ENCODE peak calls at places on chromosomes 12 and 14, in six cellular contexts. One of them, this sample, is unnamed.

GRCh38 chr12:34298971-34299801 is 276.9 kb downstream of the ALG10 start:
- DNase-seq in IMR-90: no peak
- DNase-seq in choroid plexus epithelial cell: no peak
- DNase-seq in foreskin fibroblast: no peak
- DNase-seq in HepG2: no peak
- DNase-seq in fibroblast of pulmonary artery: no peak
- DNase-seq in this sample: no peak

GRCh38 chr12:93148412-93148811 is 219.3 kb upstream of the EEA1 start:
- DNase-seq in fibroblast of pulmonary artery: no peak
- DNase-seq in foreskin fibroblast: no peak
- DNase-seq in HepG2: no peak
- DNase-seq in IMR-90: no peak
- DNase-seq in choroid plexus epithelial cell: no peak
- DNase-seq in this sample: no peak

GRCh38 chr12:106914796-106915634 is 40.7 kb upstream of the TMEM263 start:
- DNase-seq in foreskin fibroblast: no peak
- DNase-seq in IMR-90: no peak
- DNase-seq in choroid plexus epithelial cell: no peak
- DNase-seq in HepG2: no peak
- DNase-seq in fibroblast of pulmonary artery: no peak
- DNase-seq in this sample: no peak

GRCh38 chr14:34243001-34243400 is 219.0 kb downstream of the SPTSSA start:
- DNase-seq in fibroblast of pulmonary artery: no peak
- DNase-seq in foreskin fibroblast: no peak
- DNase-seq in choroid plexus epithelial cell: no peak
- DNase-seq in IMR-90: no peak
- DNase-seq in HepG2: no peak
- DNase-seq in this sample: no peak

GRCh38 chr14:33414041-33414440 is 475.4 kb downstream of the NPAS3 start:
- DNase-seq in IMR-90: no peak
- DNase-seq in fibroblast of pulmonary artery: peak
- DNase-seq in choroid plexus epithelial cell: peak
- DNase-seq in foreskin fibroblast: no peak
- DNase-seq in HepG2: no peak
- DNase-seq in this sample: no peak

GRCh38 chr14:96304956-96305355 is 48.9 kb downstream of the BDKRB1 start:
- DNase-seq in IMR-90: no peak
- DNase-seq in HepG2: no peak
- DNase-seq in fibroblast of pulmonary artery: no peak
- DNase-seq in foreskin fibroblast: no peak
- DNase-seq in choroid plexus epithelial cell: no peak
- DNase-seq in this sample: no peak

GRCh38 chr14:33210304-33210703 is 271.6 kb downstream of the NPAS3 start:
- DNase-seq in HepG2: no peak
- DNase-seq in foreskin fibroblast: peak
- DNase-seq in IMR-90: peak
- DNase-seq in fibroblast of pulmonary artery: peak
- DNase-seq in choroid plexus epithelial cell: peak
- DNase-seq in this sample: no peak

GRCh38 chr14:74636424-74637183 is 24.6 kb upstream of the LTBP2 start:
- DNase-seq in HepG2: no peak
- DNase-seq in foreskin fibroblast: no peak
- DNase-seq in fibroblast of pulmonary artery: no peak
- DNase-seq in choroid plexus epithelial cell: peak
- DNase-seq in IMR-90: no peak
- DNase-seq in this sample: no peak

GRCh38 chr14:40981247-40981646 is 625.4 kb upstream of the LRFN5 start:
- DNase-seq in foreskin fibroblast: no peak
- DNase-seq in fibroblast of pulmonary artery: no peak
- DNase-seq in IMR-90: no peak
- DNase-seq in HepG2: no peak
- DNase-seq in choroid plexus epithelial cell: no peak
- DNase-seq in this sample: no peak

GRCh38 chr12:58931518-58931917 is 11.2 kb upstream of the LRIG3 start:
- DNase-seq in choroid plexus epithelial cell: no peak
- DNase-seq in IMR-90: no peak
- DNase-seq in fibroblast of pulmonary artery: no peak
- DNase-seq in HepG2: no peak
- DNase-seq in foreskin fibroblast: no peak
- DNase-seq in this sample: no peak
- TF ChIP-seq CTCF in choroid plexus epithelial cell: peak
- TF ChIP-seq CTCF in IMR-90: no peak
- TF ChIP-seq CTCF in fibroblast of pulmonary artery: peak
- TF ChIP-seq CTCF in HepG2: peak
- TF ChIP-seq CTCF in foreskin fibroblast: no peak
- TF ChIP-seq CTCF in this sample: no peak

GRCh38 chr12:91249059-91250055 is 66.7 kb upstream of the DCN start:
- DNase-seq in choroid plexus epithelial cell: peak
- DNase-seq in foreskin fibroblast: peak
- DNase-seq in IMR-90: no peak
- DNase-seq in fibroblast of pulmonary artery: peak
- DNase-seq in HepG2: no peak
- DNase-seq in this sample: no peak
- H3K4me3 ChIP-seq in choroid plexus epithelial cell: no peak
- H3K4me3 ChIP-seq in foreskin fibroblast: no peak
- H3K4me3 ChIP-seq in IMR-90: no peak
- H3K4me3 ChIP-seq in fibroblast of pulmonary artery: no peak
- H3K4me3 ChIP-seq in HepG2: no peak
- H3K4me3 ChIP-seq in this sample: no peak

DNA sequence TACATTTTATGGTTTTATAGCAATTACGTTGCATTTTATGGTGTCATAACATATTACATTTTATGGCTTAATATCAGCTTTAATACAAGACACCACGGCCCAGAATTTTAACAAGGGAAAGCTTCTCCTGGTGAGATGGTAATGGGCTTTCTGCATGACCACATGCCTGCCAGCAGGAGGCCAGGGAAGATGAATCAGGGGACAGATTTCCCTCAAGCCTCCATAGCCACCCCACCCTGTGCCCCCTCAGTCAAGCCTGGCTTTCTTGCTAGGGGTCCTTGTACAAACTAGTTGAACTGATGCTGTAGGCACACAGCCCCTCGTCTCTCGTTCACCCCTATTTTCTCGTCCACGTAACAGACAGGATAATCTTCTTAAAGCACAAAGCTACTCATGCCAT is 56.6 kb downstream of the HSPB8 start:
- DNase-seq in IMR-90: no peak
- DNase-seq in foreskin fibroblast: no peak
- DNase-seq in choroid plexus epithelial cell: no peak
- DNase-seq in HepG2: no peak
- DNase-seq in fibroblast of pulmonary artery: no peak
- DNase-seq in this sample: no peak
- TF ChIP-seq CTCF in IMR-90: peak
- TF ChIP-seq CTCF in foreskin fibroblast: no peak
- TF ChIP-seq CTCF in choroid plexus epithelial cell: no peak
- TF ChIP-seq CTCF in HepG2: no peak
- TF ChIP-seq CTCF in fibroblast of pulmonary artery: peak
- TF ChIP-seq CTCF in this sample: peak

DNA sequence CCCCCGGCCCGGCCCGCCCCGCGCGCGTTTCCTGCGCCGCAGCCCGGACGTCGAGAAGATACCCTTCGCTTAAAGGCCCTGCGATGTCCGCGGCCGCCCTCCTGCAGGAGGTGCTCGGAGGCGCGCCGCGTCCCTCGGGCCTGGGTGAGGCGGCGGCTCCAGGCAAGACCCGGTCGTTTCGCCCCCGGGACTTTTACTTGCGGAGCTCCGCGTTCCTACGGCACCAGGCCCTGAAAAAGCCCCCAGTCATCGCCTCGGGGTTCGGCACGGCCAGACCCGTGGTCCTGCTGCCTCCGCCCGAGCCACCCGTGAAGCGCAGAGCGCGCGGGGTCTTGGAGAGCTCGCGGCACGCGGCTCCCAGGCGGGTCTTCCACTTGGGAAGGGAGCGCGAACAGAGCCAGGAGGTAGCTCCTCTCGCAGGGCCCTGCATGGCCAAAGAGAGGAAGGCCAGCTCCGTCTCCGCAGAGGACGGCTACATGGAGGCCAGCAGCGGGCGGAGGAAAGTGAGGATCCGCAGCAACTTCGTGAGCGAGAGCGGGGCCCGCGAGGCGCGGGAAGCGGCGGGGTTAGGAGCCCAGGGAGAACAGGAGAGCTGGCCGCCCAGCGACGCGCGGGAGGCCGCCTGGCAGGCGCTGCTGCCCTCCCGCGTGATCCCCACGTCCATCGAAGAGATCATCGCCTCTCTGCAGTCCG is 26.9 kb downstream of the TTC6 start:
- DNase-seq in IMR-90: no peak
- DNase-seq in fibroblast of pulmonary artery: peak
- DNase-seq in foreskin fibroblast: peak
- DNase-seq in choroid plexus epithelial cell: peak
- DNase-seq in HepG2: no peak
- DNase-seq in this sample: no peak
- H3K4me3 ChIP-seq in IMR-90: peak
- H3K4me3 ChIP-seq in fibroblast of pulmonary artery: peak
- H3K4me3 ChIP-seq in foreskin fibroblast: peak
- H3K4me3 ChIP-seq in choroid plexus epithelial cell: peak
- H3K4me3 ChIP-seq in HepG2: no peak
- H3K4me3 ChIP-seq in this sample: peak

GRCh38 chr14:102213984-102214658 is 74.4 kb downstream of the WDR20 start:
- DNase-seq in fibroblast of pulmonary artery: no peak
- DNase-seq in HepG2: no peak
- DNase-seq in IMR-90: no peak
- DNase-seq in choroid plexus epithelial cell: no peak
- DNase-seq in foreskin fibroblast: no peak
- DNase-seq in this sample: no peak
- TF ChIP-seq CTCF in fibroblast of pulmonary artery: peak
- TF ChIP-seq CTCF in HepG2: peak
- TF ChIP-seq CTCF in IMR-90: peak
- TF ChIP-seq CTCF in choroid plexus epithelial cell: peak
- TF ChIP-seq CTCF in foreskin fibroblast: no peak
- TF ChIP-seq CTCF in this sample: peak

DNA sequence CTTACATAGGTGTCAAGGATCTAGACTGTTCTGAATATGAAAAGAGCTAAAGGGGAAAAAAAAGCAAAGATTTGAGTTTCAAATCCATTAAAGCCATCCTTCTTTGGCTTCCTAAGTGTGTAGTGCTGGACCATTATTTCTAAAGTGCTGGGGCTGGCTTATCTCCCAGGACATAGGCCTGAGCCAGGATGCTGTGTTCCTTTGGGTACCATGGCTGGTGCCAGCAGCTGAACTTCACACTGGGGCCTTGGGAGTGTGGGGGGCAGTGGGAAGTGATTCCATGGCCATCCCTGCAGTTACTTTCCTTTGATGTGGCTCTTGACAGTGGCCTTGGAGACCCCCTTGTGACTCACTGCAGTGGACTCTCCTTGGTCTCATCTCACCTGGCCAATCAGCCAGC is 20.8 kb downstream of the PRMT8 start:
- DNase-seq in choroid plexus epithelial cell: no peak
- DNase-seq in foreskin fibroblast: no peak
- DNase-seq in IMR-90: no peak
- DNase-seq in HepG2: no peak
- DNase-seq in fibroblast of pulmonary artery: no peak
- DNase-seq in this sample: no peak
- H3K4me3 ChIP-seq in choroid plexus epithelial cell: no peak
- H3K4me3 ChIP-seq in foreskin fibroblast: no peak
- H3K4me3 ChIP-seq in IMR-90: no peak
- H3K4me3 ChIP-seq in HepG2: no peak
- H3K4me3 ChIP-seq in fibroblast of pulmonary artery: no peak
- H3K4me3 ChIP-seq in this sample: no peak

This sample was measured in retinal pigment epithelial cell.